ENCODE peak calls at places on chromosomes 3 and 15, in seven cellular contexts. S, X, H, U, Q, G and E are unnamed samples.

GRCh38 chr15:56244811-56245576 is 1.3 kb upstream of the RFX7 start:
- DNase-seq in S (peak), G (no peak), H (peak), Q (peak), X (no peak), U (peak), E (no peak)

GRCh38 chr3:139906441-139906840 is 28.5 kb upstream of the CLSTN2 start:
- DNase-seq in S (no peak), Q (no peak), U (no peak), H (no peak), G (no peak), X (peak), E (no peak)

GRCh38 chr15:67164811-67165652 is 89.4 kb downstream of the AAGAB start:
- DNase-seq in X (no peak), H (no peak), S (no peak), Q (no peak), G (no peak), U (no peak), E (no peak)

GRCh38 chr3:66038384-66038725 is 363 bp downstream of the MAGI1 start:
- DNase-seq in S (no peak), U (no peak), X (no peak), H (no peak), Q (no peak), G (no peak), E (no peak)

GRCh38 chr3:31562525-31562924 is 29.8 kb downstream of the STT3B start:
- DNase-seq in X (no peak), G (no peak), Q (no peak), S (no peak), U (no peak), H (peak), E (no peak)

GRCh38 chr3:186211101-186211500 is 102.2 kb upstream of the ETV5 start:
- DNase-seq in G (no peak), H (no peak), U (no peak), Q (no peak), X (no peak), S (no peak), E (no peak)

GRCh38 chr15:49863431-49864205 is 242.8 kb downstream of the DTWD1 start:
- DNase-seq in S (no peak), U (no peak), X (peak), Q (no peak), H (no peak), G (no peak), E (no peak)

GRCh38 chr15:62976301-62976842 is 66.2 kb upstream of the TPM1 start:
- DNase-seq in S (no peak), U (no peak), G (no peak), Q (no peak), H (no peak), X (peak), E (no peak)

GRCh38 chr3:110615454-110615853 is 456.2 kb upstream of the NECTIN3 start:
- DNase-seq in U (no peak), G (no peak), Q (no peak), X (no peak), H (no peak), S (no peak), E (no peak)